ENCODE peak calls at places on chromosomes 12 and 14, in ten cellular contexts. O is HepG2, K is mammary epithelial cell, R is cardiac fibroblast, P is PC-3, H is epithelial cell of esophagus, J is heart left ventricle, E is A549, G is choroid plexus epithelial cell, A is AG04449. Q is an unnamed sample.

GRCh38 chr12:76927170-76927784 is 48.5 kb upstream of the CSRP2 start:
- DNase-seq in O (peak), K (peak), R (peak), P (peak), H (peak), J (peak), E (peak), G (peak), A (no peak), Q (no peak)

GRCh38 chr12:59383426-59383822 is 212.4 kb upstream of the SLC16A7 start:
- DNase-seq in O (no peak), K (peak), R (peak), P (no peak), H (peak), J (no peak), E (no peak), G (peak), A (peak), Q (peak)

GRCh38 chr14:35418093-35418492 is 13.5 kb upstream of the NFKBIA start:
- DNase-seq in O (no peak), K (no peak), R (no peak), P (no peak), H (no peak), J (no peak), E (no peak), G (no peak), A (no peak), Q (no peak)

GRCh38 chr14:63398952-63399351 is 80.2 kb upstream of the GPHB5 start:
- DNase-seq in O (no peak), K (no peak), R (no peak), P (no peak), H (no peak), J (no peak), E (no peak), G (no peak), A (no peak), Q (no peak)

GRCh38 chr14:73243341-73243740 is 6.0 kb downstream of the PAPLN start:
- DNase-seq in O (no peak), K (no peak), R (no peak), P (no peak), H (no peak), J (no peak), E (no peak), G (no peak), A (no peak), Q (no peak)

GRCh38 chr14:77194706-77195105 is 13.1 kb downstream of the TMEM63C start:
- DNase-seq in O (no peak), K (no peak), R (no peak), P (no peak), H (no peak), J (no peak), E (no peak), G (no peak), A (no peak), Q (no peak)

GRCh38 chr12:108312885-108313203 is 26.3 kb downstream of the CMKLR1 start:
- DNase-seq in O (peak), K (no peak), R (peak), P (no peak), H (no peak), J (peak), E (no peak), G (no peak), A (no peak), Q (no peak)

GRCh38 chr12:63845726-63846125 is 1.2 kb downstream of the SRGAP1 start:
- DNase-seq in O (peak), K (peak), R (peak), P (peak), H (peak), J (no peak), E (no peak), G (peak), A (no peak), Q (no peak)

GRCh38 chr14:101027966-101028365 is 124.4 kb upstream of the RTL1 start:
- DNase-seq in O (no peak), K (no peak), R (no peak), P (no peak), H (no peak), J (no peak), E (no peak), G (no peak), A (no peak), Q (no peak)

GRCh38 chr12:68932701-68933563 is at the start of gene CPM:
- DNase-seq in O (no peak), K (peak), R (peak), P (peak), H (peak), J (peak), E (peak), G (peak), A (no peak), Q (no peak)
- H3K4me3 ChIP-seq in O (no peak), K (peak), R (peak), P (peak), H (peak), J (peak), E (peak), G (peak), A (peak), Q (peak)

DNA sequence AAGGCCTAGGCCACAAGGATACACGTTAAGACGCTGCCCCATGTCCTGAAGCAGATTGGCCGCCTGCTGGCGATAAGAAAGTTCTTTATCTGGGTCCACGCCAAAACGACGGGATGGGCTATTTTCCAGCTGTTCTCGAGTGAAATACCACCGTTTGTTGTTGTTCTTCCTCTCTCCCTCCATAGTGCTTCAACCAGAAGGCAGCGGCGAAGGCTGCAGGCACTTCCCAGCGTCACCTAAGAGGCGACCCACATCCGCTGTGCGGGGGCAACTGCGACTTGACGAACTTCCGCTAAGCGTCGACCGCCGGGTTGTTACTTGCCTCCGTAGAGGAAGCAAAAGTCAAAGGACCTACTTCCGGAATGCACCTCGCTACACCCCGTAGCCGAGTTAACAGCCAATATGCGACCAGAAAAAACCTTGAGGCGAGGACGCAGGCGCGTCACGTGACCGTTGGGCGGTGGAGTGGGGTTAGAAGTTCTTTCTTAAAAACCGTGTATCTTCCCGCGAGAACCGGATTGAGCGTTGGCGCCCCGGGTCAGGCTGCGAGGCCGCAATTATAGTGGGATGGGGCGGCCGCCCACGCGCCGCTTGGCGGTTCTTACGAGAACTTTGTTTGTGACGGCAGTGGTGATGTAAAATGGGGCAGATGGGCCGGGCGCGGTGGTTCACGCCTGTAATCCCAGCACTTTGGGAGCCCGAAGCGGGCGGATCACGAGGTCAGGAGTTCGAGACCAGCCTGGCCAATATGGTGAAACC is at the start of gene CCNT1:
- DNase-seq in O (peak), K (peak), R (peak), P (peak), H (peak), J (peak), E (peak), G (peak), A (peak), Q (peak)
- TF ChIP-seq CTCF in O (peak), K (peak), R (peak), P (no peak), H (peak), J (no peak), E (no peak), G (peak), A (peak), Q (peak)

DNA sequence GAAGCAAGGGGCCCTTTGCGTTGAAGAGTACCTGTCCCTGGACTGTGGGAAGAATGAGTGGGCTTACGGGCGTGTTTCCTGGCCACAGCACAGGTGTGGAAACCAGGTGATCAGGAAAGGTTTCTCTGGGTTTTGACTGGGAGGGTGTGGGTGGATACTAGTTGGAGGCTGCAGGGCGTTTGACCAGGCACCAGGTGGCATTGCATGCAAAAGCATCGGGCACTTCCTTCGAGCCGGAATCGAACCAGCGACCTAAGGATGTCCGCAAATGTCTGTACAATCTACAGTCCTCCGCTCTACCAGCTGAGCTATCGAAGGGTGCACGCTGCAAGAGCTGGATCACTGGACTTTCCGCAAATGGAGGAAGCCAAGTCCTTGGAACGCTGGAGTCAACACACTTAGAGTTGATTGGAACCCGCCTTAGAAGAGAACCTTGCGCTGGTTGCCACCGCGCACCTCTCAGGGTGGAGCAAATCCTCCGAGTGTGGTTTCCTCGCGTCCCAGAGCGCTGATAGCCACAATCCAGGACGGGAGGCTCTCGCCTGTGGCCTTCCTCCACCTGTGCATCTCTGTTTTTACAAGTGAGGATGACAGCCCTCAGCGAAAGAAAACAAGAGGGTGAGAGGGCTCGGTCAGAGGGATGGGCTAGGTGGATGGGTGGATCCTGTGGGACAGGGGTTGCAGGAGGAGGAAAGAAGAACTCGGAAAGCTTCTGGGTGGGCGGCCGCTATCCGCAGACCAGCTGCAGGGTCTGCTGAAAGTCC is 21.2 kb upstream of the RNASE4 start:
- DNase-seq in O (peak), K (peak), R (peak), P (peak), H (peak), J (peak), E (peak), G (peak), A (no peak), Q (no peak)
- H3K4me3 ChIP-seq in O (no peak), K (peak), R (peak), P (peak), H (peak), J (peak), E (peak), G (no peak), A (peak), Q (peak)

DNA sequence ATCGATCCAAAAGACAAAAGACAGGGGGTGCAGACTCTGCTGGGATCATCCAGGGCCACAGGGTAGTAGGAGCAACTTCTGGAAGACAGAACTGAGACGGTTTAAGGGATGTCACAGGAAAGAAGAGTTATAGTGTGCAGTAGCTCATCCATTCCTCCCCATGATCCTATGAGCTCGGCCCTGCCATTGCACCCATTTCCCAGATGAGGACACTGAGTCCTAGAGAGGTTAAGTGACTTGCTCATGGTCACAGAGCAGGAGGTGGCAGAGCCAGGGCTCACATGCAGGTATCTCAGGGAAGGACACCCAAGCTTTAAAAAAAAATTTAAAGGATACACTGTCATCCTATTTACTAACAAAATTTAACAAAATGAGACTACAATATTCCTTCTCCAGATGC is 86.1 kb upstream of the FZD10 start:
- DNase-seq in O (no peak), K (no peak), R (no peak), P (no peak), H (no peak), J (no peak), E (no peak), G (no peak), A (no peak), Q (no peak)
- TF ChIP-seq CTCF in O (no peak), K (no peak), R (no peak), P (no peak), H (no peak), J (no peak), E (no peak), G (no peak), A (no peak), Q (no peak)

GRCh38 chr14:75070383-75070782 is 942 bp downstream of the ZC2HC1C start:
- DNase-seq in O (no peak), K (no peak), R (no peak), P (no peak), H (no peak), J (no peak), E (no peak), G (no peak), A (no peak), Q (no peak)
- H3K4me3 ChIP-seq in O (peak), K (no peak), R (no peak), P (no peak), H (no peak), J (no peak), E (no peak), G (no peak), A (no peak), Q (no peak)

DNA sequence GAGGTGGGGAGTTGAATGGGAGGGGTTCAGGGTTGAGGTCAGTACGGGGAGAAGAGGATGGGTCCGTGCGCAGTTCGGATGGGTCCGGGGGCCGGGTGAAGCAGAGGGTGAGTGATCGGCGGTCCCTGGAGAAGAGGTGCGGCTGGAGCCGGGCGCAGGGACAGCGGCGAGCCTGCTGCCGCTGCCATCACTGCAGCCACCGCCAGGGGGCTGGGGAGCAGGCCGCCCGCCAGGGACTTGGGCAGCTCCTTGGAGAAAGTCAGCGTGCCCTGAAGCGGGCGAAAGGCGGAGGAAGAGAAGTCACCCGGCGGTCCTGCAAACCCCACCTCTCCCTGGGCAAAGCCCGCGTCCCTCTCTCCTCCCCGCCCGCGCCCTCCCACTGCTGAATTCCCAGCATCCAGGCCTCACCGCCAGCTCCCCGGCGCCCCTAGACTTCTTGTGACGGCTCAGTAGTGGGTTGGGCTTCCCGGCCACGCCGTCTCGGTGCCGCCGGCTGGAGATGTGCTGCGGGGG is 6.0 kb upstream of the GPR84 start:
- DNase-seq in O (no peak), K (peak), R (peak), P (peak), H (peak), J (peak), E (peak), G (peak), A (peak), Q (no peak)
- TF ChIP-seq CTCF in O (peak), K (peak), R (peak), P (peak), H (peak), J (peak), E (peak), G (peak), A (peak), Q (peak)

GRCh38 chr12:20475542-20475941 is 107.2 kb downstream of the PDE3A start:
- DNase-seq in O (no peak), K (no peak), R (peak), P (no peak), H (no peak), J (no peak), E (no peak), G (peak), A (no peak), Q (no peak)

GRCh38 chr12:20474443-20474842 is 106.1 kb downstream of the PDE3A start:
- DNase-seq in O (no peak), K (no peak), R (peak), P (no peak), H (no peak), J (no peak), E (no peak), G (peak), A (no peak), Q (no peak)

GRCh38 chr12:20477691-20478090 is 109.4 kb downstream of the PDE3A start:
- DNase-seq in O (no peak), K (no peak), R (peak), P (no peak), H (no peak), J (no peak), E (no peak), G (no peak), A (no peak), Q (no peak)

GRCh38 chr12:20473133-20473532 is 104.8 kb downstream of the PDE3A start:
- DNase-seq in O (no peak), K (no peak), R (no peak), P (no peak), H (no peak), J (no peak), E (no peak), G (no peak), A (no peak), Q (no peak)

GRCh38 chr12:20476551-20476950 is 108.2 kb downstream of the PDE3A start:
- DNase-seq in O (no peak), K (no peak), R (no peak), P (no peak), H (no peak), J (no peak), E (no peak), G (no peak), A (no peak), Q (no peak)
- H3K4me3 ChIP-seq in O (no peak), K (no peak), R (no peak), P (no peak), H (no peak), J (no peak), E (no peak), G (no peak), A (no peak), Q (no peak)

DNA sequence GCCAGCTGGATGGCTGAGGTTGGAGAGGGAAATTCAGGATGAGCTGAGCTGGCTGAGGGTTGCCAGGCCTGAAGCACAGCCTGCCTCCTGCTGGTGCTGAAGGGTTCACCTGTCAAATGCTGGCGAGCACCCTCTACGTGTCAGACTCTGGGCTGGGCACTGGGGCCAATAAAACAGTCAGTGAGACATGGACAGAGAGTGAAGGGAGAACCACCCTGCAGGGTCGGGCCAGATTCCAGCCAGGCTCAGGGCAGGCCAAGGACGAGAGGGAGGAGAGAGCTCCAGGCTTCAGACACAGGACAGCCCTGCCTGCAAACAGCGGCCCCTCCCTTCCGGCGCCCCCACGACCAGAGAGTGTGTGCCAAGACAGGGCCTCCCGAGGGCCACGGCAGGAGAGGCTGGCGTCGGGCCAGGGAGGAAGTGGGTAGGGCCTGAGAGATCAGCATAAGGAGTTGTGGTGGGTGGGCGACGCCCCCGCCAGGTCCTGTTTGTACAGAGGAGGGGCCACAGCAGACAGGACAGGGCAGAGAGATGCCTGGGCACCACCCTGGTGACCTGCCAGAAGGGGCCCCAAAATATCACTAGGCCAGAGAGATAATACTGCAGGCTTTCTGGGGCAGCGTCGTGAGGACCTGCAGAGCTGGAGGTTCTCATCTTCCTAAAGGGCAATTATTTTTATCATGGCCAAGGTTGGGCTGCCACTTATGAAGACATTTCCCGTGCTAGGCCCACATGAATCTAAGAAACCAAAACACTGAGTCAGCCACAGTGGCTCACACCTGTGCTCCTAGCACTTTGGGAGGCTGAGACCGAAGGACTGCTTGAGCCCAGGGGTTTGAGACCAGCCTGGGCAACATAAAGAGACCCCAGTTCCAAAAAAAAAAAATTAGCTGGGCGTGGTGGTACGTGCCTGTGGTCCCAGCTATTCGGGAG is 73.1 kb upstream of the GPR68 start:
- DNase-seq in O (no peak), K (peak), R (peak), P (peak), H (peak), J (peak), E (no peak), G (no peak), A (no peak), Q (no peak)
- TF ChIP-seq CTCF in O (no peak), K (peak), R (peak), P (peak), H (peak), J (no peak), E (no peak), G (no peak), A (no peak), Q (peak)